ENCODE peak calls at places on chromosome 2, in four cellular contexts. H, T, U and W are unnamed samples.
A peak's percentile ranks its signal among the peaks of the same experiment; 100 is the strongest.

GRCh38 chr2:101616411-101616810 is 81.1 kb upstream of the MAP4K4 start:
- DNase-seq in H (no peak), T (no peak), U (peak; percentile 36), W (no peak)

GRCh38 chr2:74399785-74400184 is 19.7 kb upstream of the DCTN1 start:
- DNase-seq in H (no peak), T (peak; percentile 52), U (no peak), W (peak; percentile 65)

GRCh38 chr2:43637030-43637803 is at the start of gene PLEKHH2:
- DNase-seq in H (peak; percentile 51), T (peak; percentile 84), U (peak; percentile 91), W (peak; percentile 80)

GRCh38 chr2:238701066-238701906 is 146.6 kb upstream of the TWIST2 start:
- DNase-seq in H (no peak), T (no peak), U (no peak), W (no peak)

GRCh38 chr2:116133563-116133962 is 1680.9 kb upstream of the DDX18 start:
- DNase-seq in H (no peak), T (no peak), U (no peak), W (no peak)

GRCh38 chr2:222410534-222410933 is 13.8 kb upstream of the SGPP2 start:
- DNase-seq in H (no peak), T (no peak), U (no peak), W (no peak)

GRCh38 chr2:38128653-38129052 is 52.7 kb upstream of the CYP1B1 start:
- DNase-seq in H (no peak), T (no peak), U (no peak), W (peak; percentile 58)

GRCh38 chr2:201930831-201931230 is 102.8 kb upstream of the FZD7 start:
- DNase-seq in H (no peak), T (no peak), U (no peak), W (no peak)

GRCh38 chr2:239767016-239767905 is 257.9 kb downstream of the NDUFA10 start:
- DNase-seq in H (no peak), T (no peak), U (no peak), W (no peak)

DNA sequence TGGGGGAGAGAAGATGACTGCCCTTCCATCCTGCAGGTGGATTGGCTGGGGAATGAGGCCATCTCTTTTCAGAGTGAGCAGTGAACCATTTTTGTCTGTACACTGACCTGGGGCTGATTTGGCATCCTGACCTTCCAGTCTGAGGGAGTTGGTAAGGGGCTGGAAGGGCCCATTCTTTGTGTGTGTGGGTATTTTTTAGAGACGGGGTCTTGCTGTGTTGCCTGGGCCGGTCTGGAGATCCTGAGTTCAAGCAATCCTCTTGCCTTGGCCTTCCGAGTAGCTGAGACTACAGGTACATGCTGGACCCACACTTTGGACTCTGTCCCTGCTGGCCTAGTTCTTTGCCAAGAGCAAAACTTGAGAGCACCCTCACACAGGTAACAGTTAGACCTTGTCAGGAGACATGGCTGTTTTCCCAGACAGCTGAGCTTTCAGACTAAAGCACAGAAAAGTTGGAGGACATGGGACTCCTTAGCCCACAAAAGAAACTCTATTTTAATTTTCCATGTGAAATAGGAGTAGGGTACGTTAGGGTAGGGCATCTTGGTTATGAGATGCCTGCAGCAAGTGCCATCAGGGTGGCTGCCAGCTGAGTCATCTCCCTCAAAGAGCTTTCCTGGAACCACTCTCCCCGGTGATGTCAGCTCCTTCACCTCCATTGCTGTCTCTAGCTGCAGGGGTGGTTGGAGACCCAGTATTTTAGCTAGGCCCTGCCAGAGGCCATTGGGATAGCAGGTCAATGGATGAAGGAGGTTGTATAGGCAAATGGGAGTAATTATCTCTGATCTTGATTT is 60.7 kb downstream of the DGKD start:
- DNase-seq in H (no peak), T (peak; percentile 82), U (peak; percentile 65), W (peak; percentile 51)
- H3K4me3 ChIP-seq in H (no peak overlapping the region), T (no peak overlapping the region), U (no peak overlapping the region), W (no peak overlapping the region)

GRCh38 chr2:108377815-108378630 is at the start of gene SULT1C4:
- DNase-seq in H (no peak), T (no peak), U (no peak), W (no peak)

GRCh38 chr2:108385411-108386071 is 7.8 kb downstream of the SULT1C4 start:
- DNase-seq in H (no peak), T (no peak), U (no peak), W (no peak)

GRCh38 chr2:108383146-108383830 is 5.5 kb downstream of the SULT1C4 start:
- DNase-seq in H (no peak), T (peak; percentile 67), U (no peak), W (no peak)

GRCh38 chr2:108384662-108385393 is 7.1 kb downstream of the SULT1C4 start:
- DNase-seq in H (no peak), T (no peak), U (no peak), W (no peak)

DNA sequence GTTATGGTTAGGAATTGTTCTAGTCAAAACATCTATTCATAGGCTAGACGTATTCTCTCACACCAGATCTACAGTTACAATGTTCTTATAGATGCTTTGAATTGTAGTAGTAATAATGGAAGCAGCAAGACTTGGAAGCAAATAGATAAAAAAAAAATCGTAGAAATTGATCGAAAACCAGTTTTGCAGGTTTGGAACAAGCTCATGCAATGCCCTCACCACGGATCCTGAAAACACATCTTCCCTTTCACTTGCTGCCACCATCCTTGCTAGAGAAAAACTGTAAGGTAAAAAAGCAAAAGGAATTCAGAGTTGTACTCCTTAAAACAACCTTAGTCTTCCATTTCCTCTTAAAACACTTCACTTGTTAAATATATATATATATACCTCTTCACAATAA is 4.4 kb downstream of the SULT1C4 start:
- DNase-seq in H (no peak), T (peak; percentile 61), U (no peak), W (no peak)
- TF ChIP-seq CTCF in H (no peak), T (no peak), U (no peak), W (no peak)

GRCh38 chr2:109721117-109721504 is 73.0 kb upstream of the RGPD5 start:
- DNase-seq in H (no peak), T (peak; percentile 92), U (peak; percentile 13), W (no peak)

GRCh38 chr2:109721626-109722025 is 72.5 kb upstream of the RGPD5 start:
- DNase-seq in H (no peak), T (no peak), U (peak; percentile 20), W (no peak)

GRCh38 chr2:109720379-109721116 is 73.6 kb upstream of the RGPD5 start:
- DNase-seq in H (no peak), T (no peak), U (peak; percentile 20), W (no peak)

GRCh38 chr2:109719871-109720270 is 74.2 kb upstream of the RGPD5 start:
- DNase-seq in H (no peak), T (no peak), U (peak; percentile 19), W (no peak)

GRCh38 chr2:109722026-109722425 is 72.1 kb upstream of the RGPD5 start:
- DNase-seq in H (no peak), T (peak; percentile 77), U (peak; percentile 74), W (no peak)
- H3K4me3 ChIP-seq in H (no peak overlapping the region), T (no peak overlapping the region), U (no peak overlapping the region), W (no peak overlapping the region)

GRCh38 chr2:29193681-29194080 is 78.5 kb downstream of the CLIP4 start:
- DNase-seq in H (no peak), T (no peak), U (no peak), W (no peak)

GRCh38 chr2:29191817-29192216 is 76.6 kb downstream of the CLIP4 start:
- DNase-seq in H (no peak), T (no peak), U (no peak), W (no peak)

GRCh38 chr2:29192526-29192925 is 77.3 kb downstream of the CLIP4 start:
- DNase-seq in H (no peak), T (no peak), U (no peak), W (no peak)

GRCh38 chr2:29195796-29196195 is 80.6 kb downstream of the CLIP4 start:
- DNase-seq in H (no peak), T (no peak), U (no peak), W (no peak)

GRCh38 chr2:29193111-29193510 is 77.9 kb downstream of the CLIP4 start:
- DNase-seq in H (no peak), T (no peak), U (no peak), W (no peak)
- TF ChIP-seq CTCF in H (no peak), T (no peak), U (no peak), W (no peak)

DNA sequence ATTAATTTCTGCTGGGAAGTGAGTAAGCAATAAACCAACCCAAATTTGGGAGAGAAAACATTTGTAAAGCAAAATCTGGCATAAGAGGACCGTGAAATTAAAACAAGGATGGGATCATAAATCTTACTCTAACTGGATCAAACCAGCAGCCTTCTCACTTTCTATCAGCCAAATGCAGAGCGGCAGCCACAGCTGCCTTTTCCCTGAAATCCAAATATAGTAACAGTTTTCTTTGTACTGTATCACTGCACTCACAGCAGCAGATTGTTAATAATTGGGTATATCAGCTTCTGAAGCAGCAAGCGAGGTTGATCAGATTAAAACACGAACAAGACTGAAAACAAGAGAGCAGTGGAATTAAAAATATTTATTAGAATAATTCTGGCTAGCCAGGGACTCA is 245.2 kb upstream of the REG3G start:
- DNase-seq in H (no peak), T (no peak), U (no peak), W (no peak)
- H3K4me3 ChIP-seq in H (no peak overlapping the region), T (no peak overlapping the region), U (no peak overlapping the region), W (no peak overlapping the region)

GRCh38 chr2:28610583-28611201 is 114.8 kb downstream of the PLB1 start:
- DNase-seq in H (peak; percentile 82), T (peak; percentile 99), U (peak; percentile 56), W (peak; percentile 83)
- TF ChIP-seq CTCF in H (no peak), T (no peak), U (no peak), W (no peak)

DNA sequence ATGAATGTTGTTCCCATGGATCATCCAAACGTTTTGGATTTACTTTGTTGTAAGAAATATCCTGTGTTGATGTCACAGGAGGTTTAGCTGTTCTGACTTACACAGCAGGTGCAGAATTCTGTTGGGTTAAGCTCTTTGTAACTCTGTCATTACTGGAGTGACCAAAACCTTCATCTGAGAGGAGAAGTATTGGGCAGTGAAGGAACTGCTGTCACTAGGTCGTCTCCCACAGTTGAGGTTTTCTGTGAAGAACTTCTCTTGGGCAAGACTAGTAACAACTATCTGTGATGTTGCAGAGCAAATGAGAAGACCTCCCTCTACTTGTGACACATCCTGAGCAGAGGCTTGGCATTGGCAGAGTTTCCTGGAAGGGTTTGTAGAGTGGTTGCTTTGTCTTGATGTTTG is 2.9 kb downstream of the SPTBN1 start:
- DNase-seq in H (no peak), T (peak; percentile 4), U (no peak), W (peak; percentile 77)
- H3K4me3 ChIP-seq in H (no peak overlapping the region), T (no peak overlapping the region), U (peak overlapping the region; percentile 99), W (peak overlapping the region; percentile 85)